ENCODE peak calls at places on chromosomes 6 and 20, in nine cellular contexts. J is uterus, W is transverse colon, E is IMR-90, G is stomach, X is H1, P is heart left ventricle, Y is upper lobe of left lung, F is body of pancreas. C is an unnamed sample.
A peak's percentile ranks its signal among the peaks of the same experiment; 100 is the strongest.

GRCh38 chr6:36727491-36728021 is 29.9 kb downstream of the RAB44 start:
- DNase-seq in J (no peak), W (no peak), E (peak; percentile 29), G (no peak), X (no peak), P (no peak), Y (no peak), F (no peak), C (no peak)

GRCh38 chr20:62796699-62797491 is 622 bp downstream of the MRGBP start:
- DNase-seq in J (no peak), W (no peak), E (no peak), G (no peak), X (no peak), P (no peak), Y (no peak), F (no peak), C (no peak)

GRCh38 chr20:63495771-63496403 is 3.0 kb downstream of the EEF1A2 start:
- DNase-seq in J (peak; percentile 58), W (peak; percentile 71), E (peak; percentile 28), G (peak; percentile 79), X (no peak), P (peak; percentile 79), Y (peak; percentile 67), F (peak; percentile 61), C (peak; percentile 84)

GRCh38 chr6:88166901-88167624 is 916 bp upstream of the CNR1 start:
- DNase-seq in J (no peak), W (no peak), E (no peak), G (no peak), X (no peak), P (peak; percentile 23), Y (no peak), F (no peak), C (peak; percentile 71)

GRCh38 chr6:38354905-38355304 is 284.8 kb downstream of the BTBD9 start:
- DNase-seq in J (no peak), W (no peak), E (no peak), G (no peak), X (no peak), P (no peak), Y (no peak), F (no peak), C (no peak)

GRCh38 chr20:63903796-63904570 is 9.1 kb downstream of the DNAJC5 start:
- DNase-seq in J (no peak), W (no peak), E (no peak), G (no peak), X (no peak), P (no peak), Y (no peak), F (no peak), C (no peak)

GRCh38 chr6:170074435-170074834 is 216.4 kb downstream of the DLL1 start:
- DNase-seq in J (no peak), W (peak; percentile 3), E (no peak), G (no peak), X (no peak), P (no peak), Y (no peak), F (no peak), C (no peak)

GRCh38 chr6:46655803-46656202 is 3.0 kb downstream of the SLC25A27 start:
- DNase-seq in J (no peak), W (no peak), E (no peak), G (no peak), X (no peak), P (no peak), Y (no peak), F (no peak), C (no peak)

GRCh38 chr20:52031574-52032303 is 159.8 kb downstream of the ZFP64 start:
- DNase-seq in J (peak; percentile 18), W (peak; percentile 38), E (peak; percentile 88), G (no peak), X (no peak), P (no peak), Y (no peak), F (no peak), C (no peak)

DNA sequence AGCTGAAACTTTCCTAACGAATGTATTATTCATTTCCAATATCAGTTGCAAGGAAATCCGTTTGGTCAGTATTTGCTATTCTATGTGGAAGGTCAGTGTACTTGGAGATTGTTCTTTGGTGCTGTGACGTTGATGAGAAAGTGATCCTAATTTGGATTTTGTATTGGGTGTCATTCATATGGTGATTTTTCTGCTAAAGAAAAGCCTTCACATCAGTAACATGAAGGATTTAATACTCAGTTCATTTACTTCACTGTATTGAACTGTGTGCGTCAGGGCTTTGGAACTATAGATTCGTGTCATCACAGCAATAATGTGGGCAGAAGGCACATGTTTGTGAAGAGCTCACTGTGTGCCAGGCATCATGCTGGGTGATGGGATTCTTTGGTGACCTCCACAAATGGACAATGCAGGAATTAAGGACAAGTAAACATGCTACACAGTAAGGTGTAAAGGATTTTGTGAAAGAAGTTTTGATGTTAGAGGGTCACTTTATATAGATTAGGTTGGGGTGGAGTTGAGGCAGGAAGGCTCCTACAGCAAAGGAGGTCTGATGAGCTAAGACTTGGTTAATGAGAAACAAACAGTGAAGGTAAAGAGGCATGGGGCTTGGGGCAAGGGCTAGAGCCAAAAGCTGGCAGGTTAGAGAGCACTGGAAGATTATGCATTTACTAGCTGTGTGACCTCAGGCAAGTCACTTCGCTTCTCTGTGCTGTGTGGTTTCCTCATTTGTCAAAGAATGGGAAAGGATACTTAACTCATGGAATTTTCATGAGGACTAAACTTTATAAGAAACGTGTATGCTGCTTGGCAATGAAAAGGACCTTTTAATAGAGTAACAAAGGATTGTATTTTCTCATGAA is 12.1 kb downstream of the ARID1B start:
- DNase-seq in J (no peak), W (no peak), E (no peak), G (no peak), X (no peak), P (no peak), Y (no peak), F (no peak), C (no peak)
- TF ChIP-seq POLR2A in J (no peak), W (no peak), E (no peak), G (no peak), X (no peak), P (no peak), Y (no peak), F (no peak), C (no peak)

DNA sequence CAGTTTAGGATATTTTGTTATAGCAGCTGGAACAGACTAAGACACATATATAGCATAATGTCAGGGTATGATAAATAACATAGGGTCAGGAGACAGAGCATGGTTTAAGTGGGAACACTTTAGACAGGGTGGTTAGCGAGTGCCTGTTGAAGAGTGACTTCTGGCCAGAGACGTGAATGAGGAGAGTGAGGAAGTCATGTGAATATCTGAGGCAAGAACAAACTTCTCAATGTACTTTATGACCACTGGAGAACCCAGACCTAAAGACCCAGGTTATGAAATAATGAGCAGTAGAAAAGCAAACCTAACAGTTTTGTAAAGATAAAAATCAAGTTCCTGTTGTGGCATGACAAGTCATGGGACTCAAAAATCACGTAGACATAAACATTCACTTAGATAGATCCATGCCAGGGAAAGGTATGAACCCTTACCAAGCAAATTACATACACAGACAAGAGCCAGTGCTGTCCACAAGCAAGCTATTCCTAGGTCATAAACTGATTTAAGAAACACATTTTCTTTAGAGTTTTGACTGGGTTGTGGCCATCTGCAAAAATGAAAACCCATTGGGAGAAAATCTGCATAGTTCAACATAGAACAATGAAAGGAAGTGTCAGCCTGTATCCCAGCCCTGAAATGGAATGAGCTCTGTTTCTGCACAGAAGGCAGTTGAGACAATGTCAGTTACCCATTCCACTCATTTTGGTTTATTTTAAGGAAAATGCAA is 2.2 kb upstream of the MYCT1 start:
- DNase-seq in J (no peak), W (no peak), E (no peak), G (no peak), X (no peak), P (no peak), Y (no peak), F (no peak), C (no peak)
- H3K27ac ChIP-seq in J (no peak overlapping the region), W (no peak overlapping the region), E (no peak overlapping the region), G (peak overlapping the region; percentile 21), X (no peak overlapping the region), P (peak overlapping the region; percentile 77), Y (no peak overlapping the region), F (no peak overlapping the region), C (no peak overlapping the region)

GRCh38 chr20:38277691-38278090 is 17.2 kb upstream of the KIAA1755 start:
- DNase-seq in J (no peak), W (no peak), E (no peak), G (no peak), X (no peak), P (no peak), Y (no peak), F (no peak), C (no peak)

GRCh38 chr20:38278763-38279162 is 18.2 kb upstream of the KIAA1755 start:
- DNase-seq in J (no peak), W (no peak), E (no peak), G (no peak), X (no peak), P (no peak), Y (no peak), F (no peak), C (no peak)

GRCh38 chr20:38277285-38277684 is 16.8 kb upstream of the KIAA1755 start:
- DNase-seq in J (no peak), W (no peak), E (no peak), G (no peak), X (no peak), P (no peak), Y (no peak), F (no peak), C (no peak)

GRCh38 chr20:38275815-38276550 is 15.4 kb upstream of the KIAA1755 start:
- DNase-seq in J (no peak), W (no peak), E (peak; percentile 96), G (no peak), X (no peak), P (no peak), Y (peak; percentile 38), F (no peak), C (no peak)

GRCh38 chr20:38278150-38278549 is 17.6 kb upstream of the KIAA1755 start:
- DNase-seq in J (no peak), W (no peak), E (peak; percentile 54), G (no peak), X (no peak), P (no peak), Y (no peak), F (no peak), C (no peak)
- TF ChIP-seq POLR2A in J (no peak), W (no peak), E (no peak), G (no peak), X (no peak), P (no peak), Y (no peak), F (no peak), C (no peak)

DNA sequence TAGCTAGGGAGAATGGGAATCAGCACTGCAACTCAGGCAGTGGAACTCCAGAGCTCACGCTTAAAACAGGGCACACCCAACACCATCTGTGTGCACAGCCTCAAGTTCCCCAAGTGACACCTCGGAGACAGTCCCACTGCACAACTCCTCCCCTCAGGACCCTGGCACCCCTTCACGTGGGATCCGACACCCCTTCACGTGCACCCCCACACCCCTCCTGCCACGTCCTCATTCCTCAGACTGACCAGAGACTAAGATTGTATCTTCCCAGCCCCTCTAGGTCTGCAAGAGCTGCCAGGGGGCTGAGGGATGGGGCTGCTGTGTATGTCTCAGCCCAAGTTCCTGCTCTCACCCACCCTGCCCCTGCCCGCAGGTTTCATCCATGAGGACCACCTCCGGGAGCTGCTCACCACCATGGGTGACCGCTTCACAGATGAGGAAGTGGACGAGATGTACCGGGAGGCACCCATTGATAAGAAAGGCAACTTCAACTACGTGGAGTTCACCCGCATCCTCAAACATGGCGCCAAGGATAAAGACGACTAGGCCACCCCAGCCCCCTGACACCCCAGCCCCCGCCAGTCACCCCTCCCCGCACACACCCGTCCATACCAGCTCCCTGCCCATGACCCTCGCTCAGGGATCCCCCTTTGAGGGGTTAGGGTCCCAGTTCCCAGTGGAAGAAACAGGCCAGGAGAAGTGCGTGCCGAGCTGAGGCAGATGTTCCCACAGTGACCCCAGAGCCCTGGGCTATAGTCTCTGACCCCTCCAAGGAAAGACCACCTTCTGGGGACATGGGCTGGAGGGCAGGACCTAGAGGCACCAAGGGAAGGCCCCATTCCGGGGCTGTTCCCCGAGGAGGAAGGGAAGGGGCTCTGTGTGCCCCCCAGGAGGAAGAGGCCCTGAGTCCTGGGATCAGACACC is 7.6 kb downstream of the MYL9 start:
- DNase-seq in J (no peak), W (no peak), E (no peak), G (no peak), X (no peak), P (no peak), Y (no peak), F (no peak), C (no peak)
- H3K27ac ChIP-seq in J (peak overlapping the region; percentile 22), W (peak overlapping the region; percentile 99), E (no peak overlapping the region), G (no peak overlapping the region), X (no peak overlapping the region), P (peak overlapping the region; percentile 19), Y (no peak overlapping the region), F (no peak overlapping the region), C (no peak overlapping the region)

C was measured in Peyer's patch.